ENCODE peak calls at places on chromosome 16, in eight cellular contexts. One of them, this sample, is unnamed.

GRCh38 chr16:69435977-69436729 is 11.7 kb downstream of the CYB5B start:
- DNase-seq in uterus: no peak
- DNase-seq in cardiac muscle cell: no peak
- DNase-seq in SK-N-SH: no peak
- DNase-seq in spleen: peak; percentile 19
- DNase-seq in CD4-positive, alpha-beta T cell: no peak
- DNase-seq in fibroblast of lung: no peak
- DNase-seq in left lung: no peak
- DNase-seq in this sample: no peak

GRCh38 chr16:72934661-72935403 is 113.1 kb downstream of the ZFHX3 start:
- DNase-seq in CD4-positive, alpha-beta T cell: no peak
- DNase-seq in uterus: peak; percentile 59
- DNase-seq in cardiac muscle cell: peak; percentile 84
- DNase-seq in SK-N-SH: no peak
- DNase-seq in spleen: no peak
- DNase-seq in fibroblast of lung: peak; percentile 73
- DNase-seq in left lung: no peak
- DNase-seq in this sample: no peak

GRCh38 chr16:87844374-87844733 is 25.0 kb downstream of the SLC7A5 start:
- DNase-seq in CD4-positive, alpha-beta T cell: no peak
- DNase-seq in cardiac muscle cell: no peak
- DNase-seq in uterus: no peak
- DNase-seq in spleen: no peak
- DNase-seq in fibroblast of lung: peak; percentile 49
- DNase-seq in SK-N-SH: no peak
- DNase-seq in left lung: no peak
- DNase-seq in this sample: no peak

GRCh38 chr16:68324780-68325357 is 14.1 kb downstream of the PRMT7 start:
- DNase-seq in left lung: no peak
- DNase-seq in uterus: no peak
- DNase-seq in fibroblast of lung: no peak
- DNase-seq in CD4-positive, alpha-beta T cell: no peak
- DNase-seq in cardiac muscle cell: no peak
- DNase-seq in spleen: no peak
- DNase-seq in SK-N-SH: no peak
- DNase-seq in this sample: no peak

GRCh38 chr16:57961538-57961937 is 9.4 kb downstream of the CNGB1 start:
- DNase-seq in spleen: no peak
- DNase-seq in uterus: no peak
- DNase-seq in left lung: peak; percentile 9
- DNase-seq in CD4-positive, alpha-beta T cell: no peak
- DNase-seq in cardiac muscle cell: no peak
- DNase-seq in SK-N-SH: no peak
- DNase-seq in fibroblast of lung: no peak
- DNase-seq in this sample: no peak

GRCh38 chr16:74923766-74924460 is 61.0 kb downstream of the WDR59 start:
- DNase-seq in left lung: no peak
- DNase-seq in SK-N-SH: no peak
- DNase-seq in cardiac muscle cell: peak; percentile 21
- DNase-seq in spleen: no peak
- DNase-seq in fibroblast of lung: peak; percentile 41
- DNase-seq in CD4-positive, alpha-beta T cell: no peak
- DNase-seq in uterus: no peak
- DNase-seq in this sample: no peak

GRCh38 chr16:12314786-12315185 is 338.3 kb downstream of the SNX29 start:
- DNase-seq in left lung: no peak
- DNase-seq in cardiac muscle cell: no peak
- DNase-seq in spleen: no peak
- DNase-seq in SK-N-SH: no peak
- DNase-seq in fibroblast of lung: peak; percentile 41
- DNase-seq in CD4-positive, alpha-beta T cell: no peak
- DNase-seq in uterus: no peak
- DNase-seq in this sample: no peak

GRCh38 chr16:6177781-6178180 is 1080.2 kb upstream of the EEF2KMT start:
- DNase-seq in left lung: no peak
- DNase-seq in spleen: no peak
- DNase-seq in fibroblast of lung: no peak
- DNase-seq in SK-N-SH: no peak
- DNase-seq in cardiac muscle cell: no peak
- DNase-seq in uterus: no peak
- DNase-seq in CD4-positive, alpha-beta T cell: no peak
- DNase-seq in this sample: no peak

GRCh38 chr16:66441586-66442375 is 14.7 kb downstream of the BEAN1 start:
- DNase-seq in uterus: no peak
- DNase-seq in CD4-positive, alpha-beta T cell: no peak
- DNase-seq in spleen: no peak
- DNase-seq in SK-N-SH: no peak
- DNase-seq in cardiac muscle cell: peak; percentile 56
- DNase-seq in fibroblast of lung: peak; percentile 73
- DNase-seq in left lung: no peak
- DNase-seq in this sample: no peak

GRCh38 chr16:68756250-68757051 is 19.4 kb downstream of the CDH1 start:
- DNase-seq in left lung: peak; percentile 81
- DNase-seq in uterus: no peak
- DNase-seq in fibroblast of lung: peak; percentile 12
- DNase-seq in cardiac muscle cell: peak; percentile 40
- DNase-seq in SK-N-SH: no peak
- DNase-seq in spleen: no peak
- DNase-seq in CD4-positive, alpha-beta T cell: no peak
- DNase-seq in this sample: no peak

GRCh38 chr16:56424791-56425438 is 430 bp downstream of the AMFR start:
- DNase-seq in spleen: peak; percentile 92
- DNase-seq in CD4-positive, alpha-beta T cell: peak; percentile 7
- DNase-seq in SK-N-SH: peak; percentile 77
- DNase-seq in uterus: peak; percentile 46
- DNase-seq in cardiac muscle cell: peak; percentile 15
- DNase-seq in fibroblast of lung: peak; percentile 27
- DNase-seq in left lung: peak; percentile 89
- DNase-seq in this sample: peak; percentile 34

GRCh38 chr16:67923414-67924127 is 8.1 kb downstream of the CTRL start:
- DNase-seq in spleen: no peak
- DNase-seq in SK-N-SH: no peak
- DNase-seq in fibroblast of lung: peak; percentile 25
- DNase-seq in left lung: no peak
- DNase-seq in CD4-positive, alpha-beta T cell: no peak
- DNase-seq in uterus: no peak
- DNase-seq in cardiac muscle cell: no peak
- DNase-seq in this sample: no peak

GRCh38 chr16:8155275-8155674 is 435.0 kb downstream of the TMEM114 start:
- DNase-seq in spleen: no peak
- DNase-seq in fibroblast of lung: no peak
- DNase-seq in uterus: no peak
- DNase-seq in left lung: no peak
- DNase-seq in SK-N-SH: no peak
- DNase-seq in CD4-positive, alpha-beta T cell: no peak
- DNase-seq in cardiac muscle cell: no peak
- DNase-seq in this sample: no peak

GRCh38 chr16:85245307-85246172 is 133.3 kb upstream of the CIBAR2 start:
- DNase-seq in fibroblast of lung: peak; percentile 72
- DNase-seq in uterus: peak; percentile 70
- DNase-seq in CD4-positive, alpha-beta T cell: peak; percentile 28
- DNase-seq in cardiac muscle cell: peak; percentile 80
- DNase-seq in left lung: no peak
- DNase-seq in SK-N-SH: peak; percentile 82
- DNase-seq in spleen: no peak
- DNase-seq in this sample: no peak

GRCh38 chr16:35910409-35910808 is 2451.0 kb downstream of the TP53TG3F start:
- DNase-seq in fibroblast of lung: no peak
- DNase-seq in cardiac muscle cell: no peak
- DNase-seq in SK-N-SH: no peak
- DNase-seq in uterus: no peak
- DNase-seq in CD4-positive, alpha-beta T cell: no peak
- DNase-seq in left lung: no peak
- DNase-seq in spleen: no peak
- DNase-seq in this sample: no peak

GRCh38 chr16:35908942-35909341 is 2449.5 kb downstream of the TP53TG3F start:
- DNase-seq in spleen: no peak
- DNase-seq in CD4-positive, alpha-beta T cell: no peak
- DNase-seq in fibroblast of lung: no peak
- DNase-seq in cardiac muscle cell: no peak
- DNase-seq in uterus: no peak
- DNase-seq in SK-N-SH: peak; percentile 1
- DNase-seq in left lung: no peak
- DNase-seq in this sample: no peak

GRCh38 chr16:35909351-35909954 is 2450.0 kb downstream of the TP53TG3F start:
- DNase-seq in uterus: no peak
- DNase-seq in SK-N-SH: no peak
- DNase-seq in fibroblast of lung: no peak
- DNase-seq in CD4-positive, alpha-beta T cell: no peak
- DNase-seq in cardiac muscle cell: no peak
- DNase-seq in spleen: no peak
- DNase-seq in left lung: no peak
- DNase-seq in this sample: no peak

GRCh38 chr16:35908152-35908551 is 2448.7 kb downstream of the TP53TG3F start:
- DNase-seq in spleen: no peak
- DNase-seq in uterus: no peak
- DNase-seq in CD4-positive, alpha-beta T cell: no peak
- DNase-seq in SK-N-SH: no peak
- DNase-seq in left lung: no peak
- DNase-seq in fibroblast of lung: no peak
- DNase-seq in cardiac muscle cell: no peak
- DNase-seq in this sample: no peak

GRCh38 chr16:35906440-35906839 is 2447.0 kb downstream of the TP53TG3F start:
- DNase-seq in SK-N-SH: no peak
- DNase-seq in left lung: no peak
- DNase-seq in cardiac muscle cell: no peak
- DNase-seq in uterus: no peak
- DNase-seq in spleen: no peak
- DNase-seq in CD4-positive, alpha-beta T cell: no peak
- DNase-seq in fibroblast of lung: no peak
- DNase-seq in this sample: no peak
- H3K9me3 ChIP-seq in SK-N-SH: no peaks in the 10 kb centered on the region
- H3K9me3 ChIP-seq in left lung: no peaks in the 10 kb centered on the region
- H3K9me3 ChIP-seq in cardiac muscle cell: no peaks in the 10 kb centered on the region
- H3K9me3 ChIP-seq in uterus: no peaks in the 10 kb centered on the region
- H3K9me3 ChIP-seq in spleen: peaks cover 94% of the 10 kb centered on the region
- H3K9me3 ChIP-seq in CD4-positive, alpha-beta T cell: peaks cover 6% of the 10 kb centered on the region
- H3K9me3 ChIP-seq in fibroblast of lung: no peaks in the 10 kb centered on the region
- H3K9me3 ChIP-seq in this sample: no peaks in the 10 kb centered on the region

DNA sequence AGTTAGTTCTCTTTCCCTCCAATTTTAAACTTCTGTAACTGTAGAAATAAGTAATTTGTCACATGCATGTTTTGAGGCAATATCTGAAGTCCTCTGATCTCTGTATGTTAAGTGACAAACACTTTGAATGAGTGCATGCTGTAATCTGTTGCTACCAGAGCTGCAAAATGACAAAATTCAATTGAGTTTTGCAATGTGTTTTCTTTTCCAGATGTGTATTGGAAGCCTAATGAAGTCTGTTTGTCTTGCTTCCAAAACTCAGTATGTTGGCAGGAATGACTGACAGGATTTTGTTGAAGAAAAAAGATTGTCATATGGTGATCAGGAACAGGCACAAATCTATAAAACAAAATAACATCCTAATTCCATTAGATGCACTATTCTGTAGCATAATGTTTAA is 561.6 kb upstream of the CDH8 start:
- DNase-seq in SK-N-SH: peak; percentile 31
- DNase-seq in spleen: no peak
- DNase-seq in uterus: no peak
- DNase-seq in CD4-positive, alpha-beta T cell: no peak
- DNase-seq in fibroblast of lung: no peak
- DNase-seq in left lung: no peak
- DNase-seq in cardiac muscle cell: no peak
- DNase-seq in this sample: no peak
- H3K9me3 ChIP-seq in SK-N-SH: no peaks in the 10 kb centered on the region
- H3K9me3 ChIP-seq in spleen: no peaks in the 10 kb centered on the region
- H3K9me3 ChIP-seq in uterus: no peaks in the 10 kb centered on the region
- H3K9me3 ChIP-seq in CD4-positive, alpha-beta T cell: peaks cover 4% of the 10 kb centered on the region
- H3K9me3 ChIP-seq in fibroblast of lung: no peaks in the 10 kb centered on the region
- H3K9me3 ChIP-seq in left lung: no peaks in the 10 kb centered on the region
- H3K9me3 ChIP-seq in cardiac muscle cell: no peaks in the 10 kb centered on the region
- H3K9me3 ChIP-seq in this sample: peaks cover 2% of the 10 kb centered on the region

GRCh38 chr16:28494141-28494851 is at the start of gene APOBR:
- DNase-seq in left lung: peak; percentile 84
- DNase-seq in fibroblast of lung: no peak
- DNase-seq in uterus: no peak
- DNase-seq in spleen: peak; percentile 94
- DNase-seq in SK-N-SH: no peak
- DNase-seq in cardiac muscle cell: no peak
- DNase-seq in CD4-positive, alpha-beta T cell: peak; percentile 81
- DNase-seq in this sample: peak; percentile 84
- H3K9me3 ChIP-seq in left lung: no peaks in the 10 kb centered on the region
- H3K9me3 ChIP-seq in fibroblast of lung: no peaks in the 10 kb centered on the region
- H3K9me3 ChIP-seq in uterus: no peaks in the 10 kb centered on the region
- H3K9me3 ChIP-seq in spleen: no peaks in the 10 kb centered on the region
- H3K9me3 ChIP-seq in SK-N-SH: no peaks in the 10 kb centered on the region
- H3K9me3 ChIP-seq in cardiac muscle cell: no peaks in the 10 kb centered on the region
- H3K9me3 ChIP-seq in CD4-positive, alpha-beta T cell: no peaks in the 10 kb centered on the region
- H3K9me3 ChIP-seq in this sample: no peaks in the 10 kb centered on the region

GRCh38 chr16:3306078-3306477 is 781 bp downstream of the ZNF75A start:
- DNase-seq in left lung: no peak
- DNase-seq in cardiac muscle cell: no peak
- DNase-seq in CD4-positive, alpha-beta T cell: no peak
- DNase-seq in SK-N-SH: no peak
- DNase-seq in uterus: no peak
- DNase-seq in fibroblast of lung: no peak
- DNase-seq in spleen: no peak
- DNase-seq in this sample: no peak
- H3K9me3 ChIP-seq in left lung: peaks cover 4% of the 10 kb centered on the region
- H3K9me3 ChIP-seq in cardiac muscle cell: no peaks in the 10 kb centered on the region
- H3K9me3 ChIP-seq in CD4-positive, alpha-beta T cell: peaks cover 43% of the 10 kb centered on the region
- H3K9me3 ChIP-seq in SK-N-SH: peaks cover 14% of the 10 kb centered on the region
- H3K9me3 ChIP-seq in uterus: no peaks in the 10 kb centered on the region
- H3K9me3 ChIP-seq in fibroblast of lung: peaks cover 2% of the 10 kb centered on the region
- H3K9me3 ChIP-seq in spleen: peaks cover 90% of the 10 kb centered on the region
- H3K9me3 ChIP-seq in this sample: peaks cover 16% of the 10 kb centered on the region